ENCODE peak calls at places on chromosomes 5 and 9, in seven cellular contexts. Q is Calu3, B is uterus, P is brain microvascular endothelial cell, G is Panc1, L is sigmoid colon, N is epithelial cell of esophagus. W is an unnamed sample.

GRCh38 chr9:96508227-96508940 is 58.4 kb downstream of the HABP4 start:
- DNase-seq in Q (no peak), B (no peak), P (no peak), G (no peak), L (no peak), N (no peak), W (no peak)

GRCh38 chr5:97142521-97143254 is at the start of gene LIX1:
- DNase-seq in Q (peak), B (no peak), P (peak), G (no peak), L (no peak), N (peak), W (peak)

GRCh38 chr9:4832786-4833579 is 40.2 kb downstream of the RCL1 start:
- DNase-seq in Q (peak), B (no peak), P (peak), G (peak), L (no peak), N (peak), W (peak)

GRCh38 chr5:96023518-96023917 is 61.9 kb upstream of the ELL2 start:
- DNase-seq in Q (no peak), B (no peak), P (no peak), G (no peak), L (no peak), N (peak), W (peak)

GRCh38 chr9:120324996-120325642 is 254.8 kb downstream of the CDK5RAP2 start:
- DNase-seq in Q (no peak), B (no peak), P (no peak), G (no peak), L (no peak), N (no peak), W (no peak)

GRCh38 chr9:70091103-70091502 is 47.5 kb downstream of the MAMDC2 start:
- DNase-seq in Q (no peak), B (no peak), P (no peak), G (no peak), L (no peak), N (no peak), W (no peak)

GRCh38 chr5:162496080-162496808 is 428.7 kb downstream of the GABRG2 start:
- DNase-seq in Q (no peak), B (no peak), P (no peak), G (no peak), L (no peak), N (no peak), W (no peak)

GRCh38 chr5:59562756-59563389 is 330.7 kb downstream of the PDE4D start:
- DNase-seq in Q (peak), B (no peak), P (peak), G (no peak), L (no peak), N (peak), W (peak)

GRCh38 chr5:43588842-43589241 is 14.1 kb upstream of the NNT start:
- DNase-seq in Q (no peak), B (no peak), P (no peak), G (no peak), L (no peak), N (no peak), W (no peak)

GRCh38 chr5:88674262-88675158 is 208.5 kb downstream of the MEF2C start:
- DNase-seq in Q (peak), B (no peak), P (no peak), G (no peak), L (no peak), N (peak), W (no peak)

GRCh38 chr9:120152295-120152694 is 427.7 kb downstream of the CDK5RAP2 start:
- DNase-seq in Q (no peak), B (no peak), P (no peak), G (no peak), L (no peak), N (no peak), W (no peak)

GRCh38 chr9:93661591-93661990 is 85.2 kb downstream of the PHF2 start:
- DNase-seq in Q (no peak), B (no peak), P (no peak), G (no peak), L (no peak), N (no peak), W (no peak)

GRCh38 chr5:160685219-160685618 is 166.8 kb downstream of the ATP10B start:
- DNase-seq in Q (peak), B (no peak), P (no peak), G (no peak), L (no peak), N (peak), W (no peak)

GRCh38 chr5:84729326-84729725 is 344.6 kb upstream of the EDIL3 start:
- DNase-seq in Q (no peak), B (no peak), P (no peak), G (no peak), L (no peak), N (peak), W (no peak)

GRCh38 chr9:136864996-136865767 is 926 bp downstream of the EDF1 start:
- DNase-seq in Q (no peak), B (no peak), P (no peak), G (no peak), L (no peak), N (no peak), W (no peak)

GRCh38 chr9:110278080-110278707 is 21.9 kb upstream of the TXN start:
- DNase-seq in Q (no peak), B (no peak), P (no peak), G (no peak), L (no peak), N (peak), W (no peak)

GRCh38 chr5:123138774-123139173 is 49.7 kb downstream of the PRDM6 start:
- DNase-seq in Q (no peak), B (no peak), P (no peak), G (no peak), L (no peak), N (no peak), W (no peak)

GRCh38 chr5:123144096-123144495 is 55.1 kb downstream of the PRDM6 start:
- DNase-seq in Q (no peak), B (no peak), P (no peak), G (no peak), L (no peak), N (no peak), W (no peak)

GRCh38 chr5:123147128-123147527 is 58.1 kb downstream of the PRDM6 start:
- DNase-seq in Q (no peak), B (no peak), P (no peak), G (no peak), L (no peak), N (no peak), W (no peak)

GRCh38 chr5:123142957-123143356 is 53.9 kb downstream of the PRDM6 start:
- DNase-seq in Q (no peak), B (no peak), P (no peak), G (no peak), L (no peak), N (no peak), W (no peak)

DNA sequence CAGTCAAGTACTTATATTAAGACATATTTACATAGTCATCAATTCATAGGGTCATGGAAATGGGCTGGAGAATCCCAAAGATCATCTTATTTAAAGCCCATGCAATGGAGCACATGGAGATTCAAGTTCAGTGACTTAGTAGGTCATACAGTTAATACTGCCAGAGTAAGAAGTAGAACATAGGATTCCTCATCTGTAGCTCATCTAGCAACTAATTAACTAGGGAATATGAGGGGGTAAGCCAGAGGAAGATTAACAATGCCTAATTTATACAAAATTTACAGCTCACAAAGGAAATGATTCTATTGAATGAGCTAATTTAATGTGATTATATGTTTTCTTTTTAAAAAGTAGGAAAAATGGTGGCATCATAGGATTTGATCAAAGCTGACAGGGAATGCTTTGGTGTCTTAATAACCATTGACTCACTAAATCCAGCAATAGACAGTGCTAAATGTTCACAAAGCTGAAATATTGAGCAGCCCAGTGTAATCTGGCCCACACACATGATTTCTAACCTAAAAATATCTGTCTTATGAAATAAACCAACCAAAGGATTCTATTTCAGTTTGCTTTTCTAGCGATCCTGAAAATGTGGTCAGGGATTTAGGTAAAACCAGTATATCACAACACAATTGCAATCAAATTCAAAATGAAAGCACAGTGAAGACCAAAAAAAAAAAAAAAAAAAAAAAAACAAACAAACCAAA is 53.3 kb downstream of the PRDM6 start:
- DNase-seq in Q (no peak), B (no peak), P (no peak), G (no peak), L (no peak), N (no peak), W (no peak)
- TF ChIP-seq CTCF in Q (no peak), B (no peak), P (no peak), G (no peak), L (no peak), N (no peak), W (no peak)

DNA sequence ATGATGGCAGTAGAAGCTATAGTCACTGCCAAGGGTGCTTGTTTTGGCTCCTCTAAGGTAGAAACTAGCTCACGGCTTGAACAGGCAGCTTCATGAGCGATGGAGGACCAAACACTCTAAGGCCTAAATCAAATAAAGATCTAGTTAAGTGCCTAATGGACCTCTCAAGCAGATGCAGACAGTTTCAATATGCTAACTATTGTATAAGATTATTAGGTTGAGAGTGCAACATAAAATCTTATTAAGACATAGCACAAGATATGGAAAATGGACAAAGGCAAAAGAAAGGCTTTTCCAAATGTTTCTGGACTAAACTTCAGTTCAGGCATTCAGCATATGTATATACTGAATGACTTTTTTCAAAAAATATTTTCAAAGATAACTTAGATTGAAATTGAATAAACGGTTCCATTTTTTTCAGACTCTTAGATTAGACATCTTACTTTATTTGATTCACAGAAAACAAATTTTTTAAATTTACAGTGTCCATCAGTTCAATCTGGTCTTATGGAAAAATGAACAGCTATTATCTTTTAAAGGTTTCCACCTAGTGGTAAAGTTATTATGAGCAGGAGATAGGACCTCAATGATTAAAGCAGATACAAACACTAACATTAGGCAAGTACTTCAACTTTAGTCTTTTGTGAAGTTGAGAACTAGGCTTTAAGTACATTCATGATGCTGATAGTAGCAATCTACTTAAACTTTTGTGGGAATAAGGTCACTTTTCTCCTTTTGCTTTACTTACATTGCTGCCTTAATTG is 1167.7 kb downstream of the MAT2B start:
- DNase-seq in Q (no peak), B (no peak), P (no peak), G (no peak), L (no peak), N (peak), W (no peak)
- TF ChIP-seq CTCF in Q (no peak), B (no peak), P (no peak), G (peak), L (no peak), N (peak), W (peak)

DNA sequence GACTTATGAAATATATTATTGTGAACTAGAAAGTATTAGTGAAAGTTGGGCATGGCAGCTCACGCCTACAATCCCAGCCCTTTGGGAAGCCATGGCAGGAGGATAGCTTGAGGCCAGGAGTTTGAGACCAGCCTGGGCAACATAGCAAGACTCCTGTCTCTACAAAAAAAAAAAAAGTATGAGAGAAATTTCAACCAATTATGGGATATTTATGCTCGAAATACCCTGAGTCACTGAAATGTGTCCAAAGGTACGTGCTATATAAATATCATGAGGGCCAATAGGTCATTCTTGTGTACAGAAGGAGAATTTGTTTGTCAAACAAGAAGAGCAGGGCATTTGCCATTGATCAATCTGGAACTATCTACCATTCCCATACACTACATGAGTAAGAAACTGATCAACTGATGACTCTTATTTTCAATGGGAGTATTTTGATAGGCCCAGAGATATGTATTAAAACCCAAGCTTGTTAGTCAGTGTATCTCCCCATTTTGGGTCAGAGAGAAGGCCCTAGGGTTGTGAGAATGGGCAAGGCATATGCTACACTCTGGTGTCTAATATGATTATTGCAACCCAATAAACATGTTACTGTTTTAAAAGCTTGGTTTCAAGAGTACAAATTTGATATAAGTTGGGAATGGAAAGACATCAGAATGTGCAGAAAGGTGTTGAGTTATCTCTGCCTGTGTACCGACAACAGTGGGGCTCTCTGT is 21.7 kb upstream of the HOMER1 start:
- DNase-seq in Q (no peak), B (no peak), P (no peak), G (no peak), L (no peak), N (peak), W (peak)
- TF ChIP-seq CTCF in Q (peak), B (peak), P (no peak), G (peak), L (no peak), N (peak), W (peak)

GRCh38 chr5:1467341-1468246 is 22.4 kb upstream of the SLC6A3 start:
- DNase-seq in Q (no peak), B (no peak), P (no peak), G (no peak), L (peak), N (no peak), W (no peak)

GRCh38 chr5:1465966-1466471 is 20.8 kb upstream of the SLC6A3 start:
- DNase-seq in Q (no peak), B (no peak), P (no peak), G (no peak), L (peak), N (no peak), W (no peak)

GRCh38 chr5:1468629-1469527 is 23.6 kb upstream of the SLC6A3 start:
- DNase-seq in Q (no peak), B (no peak), P (no peak), G (no peak), L (peak), N (no peak), W (no peak)

GRCh38 chr5:1466631-1467265 is 21.5 kb upstream of the SLC6A3 start:
- DNase-seq in Q (no peak), B (no peak), P (no peak), G (no peak), L (peak), N (no peak), W (no peak)

DNA sequence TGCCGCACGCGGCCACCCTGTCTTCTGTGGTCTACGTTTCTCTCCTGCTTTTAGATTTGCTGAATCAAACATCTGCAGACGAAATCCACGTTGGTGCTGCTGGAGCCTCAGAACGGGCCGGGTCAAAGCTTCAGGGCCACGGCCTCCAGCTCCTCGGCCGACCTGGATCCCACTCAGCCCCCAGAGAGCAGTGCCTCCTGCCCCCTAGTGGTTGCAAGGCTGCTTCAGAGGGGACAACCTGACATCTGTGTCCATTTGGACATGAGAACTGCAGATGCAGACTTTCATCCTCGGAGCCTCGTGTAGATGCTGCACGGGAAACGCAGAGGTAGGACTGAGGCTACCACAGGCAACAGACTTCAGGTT is 23.0 kb upstream of the SLC6A3 start:
- DNase-seq in Q (no peak), B (no peak), P (no peak), G (no peak), L (no peak), N (no peak), W (no peak)
- TF ChIP-seq CTCF in Q (no peak), B (no peak), P (peak), G (no peak), L (peak), N (peak), W (peak)

DNA sequence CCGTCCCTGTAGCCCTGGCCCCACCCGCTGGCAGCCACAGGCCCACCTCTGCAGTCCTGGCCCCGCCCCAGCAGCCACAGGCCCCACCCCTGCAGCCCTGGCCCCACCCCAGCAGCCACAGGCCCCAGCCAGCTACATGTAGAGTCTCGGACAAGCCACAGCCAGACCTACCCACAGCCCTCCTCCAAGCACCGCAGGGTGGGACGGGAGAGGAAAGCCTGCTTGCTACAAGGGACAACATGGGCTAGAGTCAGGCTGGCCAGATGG is 49.5 kb upstream of the SARDH start:
- DNase-seq in Q (no peak), B (no peak), P (no peak), G (no peak), L (no peak), N (peak), W (no peak)
- TF ChIP-seq CTCF in Q (no peak), B (no peak), P (no peak), G (no peak), L (no peak), N (no peak), W (no peak)

GRCh38 chr9:131385296-131385695 is 8.6 kb upstream of the PRRC2B start:
- DNase-seq in Q (no peak), B (no peak), P (no peak), G (no peak), L (no peak), N (no peak), W (no peak)

GRCh38 chr9:131379056-131379455 is 14.8 kb upstream of the PRRC2B start:
- DNase-seq in Q (no peak), B (no peak), P (no peak), G (no peak), L (no peak), N (no peak), W (no peak)

GRCh38 chr9:131386258-131386657 is 7.6 kb upstream of the PRRC2B start:
- DNase-seq in Q (no peak), B (no peak), P (no peak), G (no peak), L (no peak), N (no peak), W (no peak)

GRCh38 chr9:131387394-131387793 is 6.5 kb upstream of the PRRC2B start:
- DNase-seq in Q (no peak), B (no peak), P (no peak), G (no peak), L (no peak), N (no peak), W (no peak)

GRCh38 chr9:131382850-131383729 is 10.8 kb upstream of the PRRC2B start:
- DNase-seq in Q (no peak), B (peak), P (peak), G (no peak), L (peak), N (peak), W (peak)
- TF ChIP-seq CTCF in Q (no peak), B (no peak), P (no peak), G (no peak), L (no peak), N (no peak), W (no peak)

DNA sequence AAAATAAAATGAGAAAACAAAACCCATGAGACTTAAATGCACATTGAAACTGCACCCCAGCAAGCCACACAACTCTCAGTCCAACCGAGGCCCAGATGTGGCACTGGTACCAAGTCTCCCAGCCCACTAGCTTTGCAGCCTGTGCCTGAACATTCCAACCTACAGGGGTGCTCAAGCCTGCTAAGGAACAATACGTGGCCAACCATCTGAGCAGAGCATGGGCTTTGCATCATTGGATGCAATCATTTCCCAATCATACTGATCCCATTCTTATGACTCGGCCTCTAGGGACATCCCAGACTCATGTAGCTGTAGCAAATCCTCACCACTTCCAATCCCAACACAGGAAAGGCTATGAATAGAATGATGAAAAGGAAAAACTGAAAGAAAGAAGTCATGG is 297.2 kb downstream of the SPOCK1 start:
- DNase-seq in Q (no peak), B (peak), P (peak), G (no peak), L (peak), N (peak), W (peak)
- TF ChIP-seq CTCF in Q (no peak), B (peak), P (peak), G (no peak), L (no peak), N (peak), W (peak)

GRCh38 chr9:113578279-113578865 is 114.8 kb downstream of the RGS3 start:
- DNase-seq in Q (no peak), B (no peak), P (no peak), G (no peak), L (no peak), N (peak), W (no peak)
- TF ChIP-seq CTCF in Q (no peak), B (no peak), P (peak), G (no peak), L (no peak), N (no peak), W (peak)